ENCODE peak calls at places on chromosomes 13 and 19, in four cellular contexts. One of them, this sample, is unnamed. For H3K4me1, the result is how much of the 10 kb centered on the place peaks cover.

GRCh38 chr13:69040898-69041297 is 1066.7 kb upstream of the ATXN8OS start:
- DNase-seq in left ventricle myocardium inferior: no peak
- DNase-seq in thoracic aorta: no peak
- DNase-seq in aorta: no peak
- DNase-seq in this sample: no peak

GRCh38 chr13:112618501-112618900 is 30.5 kb upstream of the TUBGCP3 start:
- DNase-seq in thoracic aorta: no peak
- DNase-seq in left ventricle myocardium inferior: no peak
- DNase-seq in aorta: no peak
- DNase-seq in this sample: no peak

GRCh38 chr13:99214232-99214631 is 13.6 kb downstream of the UBAC2 start:
- DNase-seq in left ventricle myocardium inferior: no peak
- DNase-seq in thoracic aorta: no peak
- DNase-seq in aorta: no peak
- DNase-seq in this sample: no peak

GRCh38 chr13:49213997-49214916 is 5.9 kb upstream of the MLNR start:
- DNase-seq in thoracic aorta: no peak
- DNase-seq in left ventricle myocardium inferior: no peak
- DNase-seq in aorta: no peak
- DNase-seq in this sample: no peak

GRCh38 chr19:5929646-5930045 is 15.6 kb downstream of the CAPS start:
- DNase-seq in left ventricle myocardium inferior: no peak
- DNase-seq in aorta: no peak
- DNase-seq in thoracic aorta: no peak
- DNase-seq in this sample: no peak

GRCh38 chr13:72246396-72246795 is 379.4 kb upstream of the DACH1 start:
- DNase-seq in aorta: no peak
- DNase-seq in left ventricle myocardium inferior: no peak
- DNase-seq in thoracic aorta: no peak
- DNase-seq in this sample: no peak

GRCh38 chr19:4575978-4576933 is 16.8 kb upstream of the SEMA6B start:
- DNase-seq in thoracic aorta: no peak
- DNase-seq in left ventricle myocardium inferior: peak
- DNase-seq in aorta: peak
- DNase-seq in this sample: peak

GRCh38 chr13:90396266-90396665 is 951.2 kb upstream of the MIR17HG start:
- DNase-seq in aorta: no peak
- DNase-seq in left ventricle myocardium inferior: no peak
- DNase-seq in thoracic aorta: no peak
- DNase-seq in this sample: no peak

GRCh38 chr13:96650301-96650886 is 343.9 kb downstream of the OXGR1 start:
- DNase-seq in thoracic aorta: no peak
- DNase-seq in aorta: no peak
- DNase-seq in left ventricle myocardium inferior: no peak
- DNase-seq in this sample: no peak

GRCh38 chr19:31825134-31826094 is 476.2 kb upstream of the TSHZ3 start:
- DNase-seq in aorta: no peak
- DNase-seq in left ventricle myocardium inferior: no peak
- DNase-seq in thoracic aorta: no peak
- DNase-seq in this sample: no peak

GRCh38 chr19:14449321-14449720 is 16.2 kb downstream of the PKN1 start:
- DNase-seq in aorta: no peak
- DNase-seq in left ventricle myocardium inferior: no peak
- DNase-seq in thoracic aorta: no peak
- DNase-seq in this sample: no peak

GRCh38 chr19:17078038-17078919 is 2.7 kb downstream of the MYO9B start:
- DNase-seq in left ventricle myocardium inferior: no peak
- DNase-seq in aorta: no peak
- DNase-seq in thoracic aorta: no peak
- DNase-seq in this sample: no peak

GRCh38 chr19:17078920-17079709 is 3.5 kb downstream of the MYO9B start:
- DNase-seq in left ventricle myocardium inferior: no peak
- DNase-seq in thoracic aorta: no peak
- DNase-seq in aorta: no peak
- DNase-seq in this sample: peak

GRCh38 chr19:17075860-17076538 is 422 bp downstream of the MYO9B start:
- DNase-seq in left ventricle myocardium inferior: peak
- DNase-seq in aorta: peak
- DNase-seq in thoracic aorta: no peak
- DNase-seq in this sample: no peak

GRCh38 chr19:17076539-17076919 is 952 bp downstream of the MYO9B start:
- DNase-seq in thoracic aorta: no peak
- DNase-seq in aorta: no peak
- DNase-seq in left ventricle myocardium inferior: no peak
- DNase-seq in this sample: no peak

DNA sequence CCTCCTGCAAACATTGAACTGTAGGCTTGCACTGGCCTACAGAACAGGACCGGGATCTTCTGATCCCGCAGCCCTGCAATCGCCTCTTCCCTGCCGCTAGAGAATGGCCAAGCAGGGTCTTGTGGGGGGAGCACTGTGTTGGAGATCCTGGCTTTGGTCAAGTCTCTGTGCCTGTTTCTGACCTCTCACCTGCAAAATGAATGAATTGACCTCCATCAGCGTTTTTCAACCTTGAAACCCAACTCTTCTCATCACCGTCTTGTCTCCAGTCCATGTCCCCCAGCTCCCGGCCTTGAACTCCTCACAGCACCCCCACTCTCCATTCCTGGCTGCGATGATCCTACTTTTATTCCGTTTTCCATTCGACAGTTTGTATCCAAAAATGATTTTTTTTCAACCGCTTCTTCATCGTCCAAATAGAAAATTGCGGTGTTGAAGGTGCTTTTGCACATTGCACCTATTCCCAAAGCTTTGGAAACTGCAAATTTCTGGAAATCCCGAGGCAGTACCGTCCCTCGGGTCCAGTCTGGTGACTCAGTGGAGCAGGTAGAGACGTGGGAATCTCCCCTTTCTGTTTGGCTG is 2.0 kb downstream of the MYO9B start:
- DNase-seq in aorta: no peak
- DNase-seq in left ventricle myocardium inferior: no peak
- DNase-seq in thoracic aorta: no peak
- DNase-seq in this sample: no peak
- H3K4me1 ChIP-seq in aorta: under half
- H3K4me1 ChIP-seq in left ventricle myocardium inferior: half or more
- H3K4me1 ChIP-seq in thoracic aorta: half or more
- H3K4me1 ChIP-seq in this sample: under half

DNA sequence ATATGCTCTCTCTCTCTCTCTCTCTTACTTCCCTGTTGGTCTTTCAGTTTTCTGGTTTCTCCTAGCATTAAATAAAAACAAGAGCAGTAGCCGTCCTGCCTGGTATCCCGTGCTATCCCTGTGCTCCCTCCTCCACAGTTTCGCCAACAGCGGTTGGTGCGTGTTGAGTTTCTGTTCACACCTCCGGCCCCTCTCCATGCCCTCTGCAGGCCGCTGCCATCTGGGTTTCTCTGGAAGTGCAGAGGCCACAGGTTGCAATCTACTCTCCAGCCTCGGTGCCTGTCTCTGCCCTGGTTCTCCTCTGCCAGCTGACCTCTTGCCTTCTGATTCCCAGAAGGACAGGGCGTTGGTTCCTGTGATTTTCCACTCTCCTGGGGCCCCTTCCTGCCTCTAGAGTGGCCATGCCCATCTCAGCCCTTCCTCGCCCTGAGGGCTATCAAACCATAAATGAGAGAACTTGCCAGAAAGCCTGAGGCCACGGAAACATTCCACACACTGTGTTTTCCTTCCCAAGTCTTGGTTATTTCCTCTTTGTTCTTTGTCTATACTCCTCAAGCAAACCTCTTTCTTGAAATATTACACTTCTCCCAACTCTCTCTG is 146.3 kb downstream of the SHISA2 start:
- DNase-seq in left ventricle myocardium inferior: no peak
- DNase-seq in aorta: no peak
- DNase-seq in thoracic aorta: no peak
- DNase-seq in this sample: no peak
- H3K4me3 ChIP-seq in left ventricle myocardium inferior: no peak
- H3K4me3 ChIP-seq in aorta: no peak
- H3K4me3 ChIP-seq in thoracic aorta: no peak
- H3K4me3 ChIP-seq in this sample: no peak

DNA sequence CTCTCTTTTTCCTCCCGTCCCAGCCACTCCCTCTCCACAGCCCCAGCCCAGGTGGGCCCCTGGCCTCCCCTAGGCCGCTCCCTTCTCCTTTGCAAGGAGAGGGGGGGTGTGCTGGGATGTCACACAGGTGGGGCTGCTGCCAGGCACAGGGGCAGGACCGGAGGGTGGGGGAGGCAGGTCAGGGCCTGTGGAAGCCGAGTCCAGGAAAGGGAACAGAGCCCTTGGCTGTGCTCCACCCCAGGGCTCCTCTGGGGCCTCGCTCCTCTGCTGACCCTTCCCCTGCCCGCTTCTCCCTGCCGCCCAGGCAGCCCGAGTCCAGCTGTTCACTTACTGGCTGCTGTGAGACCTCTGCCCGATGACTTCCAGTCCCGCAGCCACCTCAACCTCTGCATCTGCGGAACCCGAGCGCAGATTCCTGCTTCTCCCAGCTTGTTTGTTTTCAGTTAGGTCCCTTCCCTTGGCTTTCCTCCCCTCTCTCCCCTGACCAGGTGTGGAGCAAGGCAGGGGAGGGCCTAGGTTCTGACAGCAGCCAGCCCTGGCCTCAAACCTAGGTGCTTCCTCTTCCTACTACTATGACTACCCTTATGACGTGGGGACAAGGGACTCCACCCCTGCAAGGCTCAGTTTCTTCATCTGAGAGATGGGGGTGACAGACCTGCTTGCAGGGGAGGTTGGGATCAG is 850 bp upstream of the KLK11 start:
- DNase-seq in left ventricle myocardium inferior: no peak
- DNase-seq in thoracic aorta: no peak
- DNase-seq in aorta: peak
- DNase-seq in this sample: no peak
- H3K27ac ChIP-seq in left ventricle myocardium inferior: no peak
- H3K27ac ChIP-seq in thoracic aorta: no peak
- H3K27ac ChIP-seq in aorta: no peak
- H3K27ac ChIP-seq in this sample: peak

DNA sequence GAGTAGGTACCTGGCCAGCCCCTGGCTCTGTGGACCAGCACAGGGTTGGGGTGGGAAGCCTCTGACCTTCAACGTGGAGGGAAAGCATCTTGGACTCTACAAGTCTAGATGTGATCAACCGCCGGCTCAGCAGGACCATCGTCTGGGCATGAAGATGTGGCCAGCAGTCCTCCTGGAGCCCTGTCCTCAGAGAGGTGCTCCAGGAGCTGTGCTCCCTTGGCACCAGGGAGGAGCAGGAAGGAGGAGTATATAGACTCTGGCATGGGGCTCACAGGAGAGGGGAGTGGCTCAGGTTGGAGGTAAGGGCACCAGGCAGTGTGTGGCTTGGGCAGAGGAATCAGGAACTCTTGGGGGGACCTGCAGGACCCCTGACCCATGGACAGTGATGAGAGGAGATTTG is 18.3 kb upstream of the ISYNA1 start:
- DNase-seq in thoracic aorta: no peak
- DNase-seq in left ventricle myocardium inferior: no peak
- DNase-seq in aorta: no peak
- DNase-seq in this sample: no peak
- H3K4me1 ChIP-seq in thoracic aorta: under half
- H3K4me1 ChIP-seq in left ventricle myocardium inferior: half or more
- H3K4me1 ChIP-seq in aorta: under half
- H3K4me1 ChIP-seq in this sample: under half

GRCh38 chr19:45307361-45307760 is 15.3 kb downstream of the CKM start:
- DNase-seq in aorta: no peak
- DNase-seq in thoracic aorta: no peak
- DNase-seq in left ventricle myocardium inferior: no peak
- DNase-seq in this sample: no peak

GRCh38 chr19:45314708-45315107 is 8.0 kb downstream of the CKM start:
- DNase-seq in left ventricle myocardium inferior: no peak
- DNase-seq in aorta: no peak
- DNase-seq in thoracic aorta: no peak
- DNase-seq in this sample: no peak

GRCh38 chr19:45315304-45315703 is 7.4 kb downstream of the CKM start:
- DNase-seq in left ventricle myocardium inferior: no peak
- DNase-seq in thoracic aorta: no peak
- DNase-seq in aorta: no peak
- DNase-seq in this sample: no peak

GRCh38 chr19:45306522-45307027 is 16.1 kb downstream of the CKM start:
- DNase-seq in thoracic aorta: no peak
- DNase-seq in left ventricle myocardium inferior: no peak
- DNase-seq in aorta: no peak
- DNase-seq in this sample: no peak

GRCh38 chr19:45311640-45312039 is 11.0 kb downstream of the CKM start:
- DNase-seq in aorta: no peak
- DNase-seq in thoracic aorta: no peak
- DNase-seq in left ventricle myocardium inferior: no peak
- DNase-seq in this sample: peak
- H3K4me3 ChIP-seq in aorta: no peak
- H3K4me3 ChIP-seq in thoracic aorta: no peak
- H3K4me3 ChIP-seq in left ventricle myocardium inferior: peak
- H3K4me3 ChIP-seq in this sample: no peak

DNA sequence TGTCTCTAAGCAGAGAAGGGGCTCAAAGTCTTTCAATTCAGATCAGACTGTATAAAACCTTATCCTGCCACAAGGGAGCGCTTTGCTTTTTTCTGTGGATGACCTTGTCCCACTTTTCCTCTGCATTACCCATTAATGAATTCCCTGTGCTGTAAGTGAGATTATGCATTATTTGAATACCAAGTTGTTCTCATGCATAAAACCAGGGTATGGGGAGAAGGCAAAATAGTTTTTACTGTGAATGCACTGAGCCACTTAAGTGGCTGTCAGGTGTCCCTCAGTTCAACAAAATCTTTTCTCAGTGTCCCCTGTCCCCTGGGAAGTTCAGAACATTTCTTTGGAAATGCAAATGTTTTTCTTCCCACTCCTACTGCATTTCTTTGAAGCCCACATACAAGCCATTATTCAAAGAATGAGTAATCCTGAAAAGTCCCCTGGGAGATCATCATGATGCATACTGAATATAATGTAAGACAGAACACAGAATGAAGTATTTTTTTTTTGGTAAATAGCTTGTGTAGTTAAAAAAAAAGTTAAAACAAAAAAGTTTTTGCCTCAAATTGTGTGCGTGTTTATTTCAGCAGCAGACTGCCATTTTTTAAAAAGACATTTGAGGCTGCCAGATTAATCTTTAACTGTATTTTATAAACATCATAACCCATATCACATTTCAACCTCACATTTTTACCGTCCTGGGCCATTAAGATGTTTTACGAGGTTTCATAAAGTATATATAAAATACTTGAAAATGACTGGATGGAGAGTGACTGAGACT is 506.7 kb upstream of the PCDH9 start:
- DNase-seq in aorta: no peak
- DNase-seq in left ventricle myocardium inferior: no peak
- DNase-seq in thoracic aorta: no peak
- DNase-seq in this sample: peak
- H3K27ac ChIP-seq in aorta: no peak
- H3K27ac ChIP-seq in left ventricle myocardium inferior: no peak
- H3K27ac ChIP-seq in thoracic aorta: no peak
- H3K27ac ChIP-seq in this sample: no peak

DNA sequence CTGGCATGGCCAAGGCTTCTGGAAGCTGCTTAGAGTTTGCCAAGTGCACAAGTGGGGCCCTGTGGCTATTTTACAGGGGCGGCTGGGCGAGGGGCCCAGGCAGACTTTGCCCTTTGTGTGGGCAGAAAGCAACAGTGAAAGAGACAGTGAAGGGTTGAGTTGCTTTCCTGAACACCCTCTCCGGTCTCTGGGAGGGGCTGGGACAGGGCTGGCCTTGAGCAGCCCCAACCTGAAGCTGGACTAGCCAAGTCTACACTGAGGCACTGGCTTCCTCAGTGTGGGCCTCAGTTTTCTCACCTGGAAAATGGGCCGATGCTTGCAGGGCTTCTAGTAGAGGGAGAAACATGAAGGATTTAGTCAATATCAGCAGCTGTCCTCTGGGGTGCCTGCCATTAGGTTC is 2.4 kb upstream of the HOMER3 start:
- DNase-seq in aorta: no peak
- DNase-seq in thoracic aorta: no peak
- DNase-seq in left ventricle myocardium inferior: no peak
- DNase-seq in this sample: no peak
- H3K4me1 ChIP-seq in aorta: under half
- H3K4me1 ChIP-seq in thoracic aorta: under half
- H3K4me1 ChIP-seq in left ventricle myocardium inferior: under half
- H3K4me1 ChIP-seq in this sample: under half

This sample was measured in testis.